ENCODE peak calls at places on chromosome 1, in nine cellular contexts. One of them, this sample, is unnamed.

GRCh38 chr1:28499553-28499952 is 6.3 kb upstream of the RCC1 start:
- DNase-seq in DND-41: no peak
- DNase-seq in breast epithelium: no peak
- DNase-seq in CD4-positive, alpha-beta T cell: no peak
- DNase-seq in caudate nucleus: no peak
- DNase-seq in heart left ventricle: no peak
- DNase-seq in left ventricle myocardium inferior: no peak
- DNase-seq in uterus: no peak
- DNase-seq in K562: no peak
- DNase-seq in this sample: no peak

GRCh38 chr1:84693009-84693408 is 2.7 kb upstream of the SSX2IP start:
- DNase-seq in uterus: no peak
- DNase-seq in left ventricle myocardium inferior: no peak
- DNase-seq in DND-41: peak
- DNase-seq in caudate nucleus: no peak
- DNase-seq in heart left ventricle: no peak
- DNase-seq in breast epithelium: no peak
- DNase-seq in CD4-positive, alpha-beta T cell: no peak
- DNase-seq in K562: no peak
- DNase-seq in this sample: no peak

GRCh38 chr1:205147191-205147590 is 25.4 kb upstream of the RBBP5 start:
- DNase-seq in CD4-positive, alpha-beta T cell: no peak
- DNase-seq in caudate nucleus: no peak
- DNase-seq in K562: no peak
- DNase-seq in uterus: no peak
- DNase-seq in breast epithelium: no peak
- DNase-seq in heart left ventricle: no peak
- DNase-seq in left ventricle myocardium inferior: no peak
- DNase-seq in DND-41: no peak
- DNase-seq in this sample: no peak

GRCh38 chr1:34915521-34915920 is 13.9 kb downstream of the DLGAP3 start:
- DNase-seq in heart left ventricle: no peak
- DNase-seq in CD4-positive, alpha-beta T cell: no peak
- DNase-seq in DND-41: no peak
- DNase-seq in caudate nucleus: no peak
- DNase-seq in uterus: no peak
- DNase-seq in breast epithelium: no peak
- DNase-seq in left ventricle myocardium inferior: no peak
- DNase-seq in K562: no peak
- DNase-seq in this sample: no peak

GRCh38 chr1:40796939-40797667 is 13.5 kb downstream of the KCNQ4 start:
- DNase-seq in breast epithelium: no peak
- DNase-seq in K562: no peak
- DNase-seq in heart left ventricle: peak
- DNase-seq in left ventricle myocardium inferior: peak
- DNase-seq in uterus: no peak
- DNase-seq in CD4-positive, alpha-beta T cell: no peak
- DNase-seq in DND-41: no peak
- DNase-seq in caudate nucleus: no peak
- DNase-seq in this sample: peak

GRCh38 chr1:114756949-114757454 is 782 bp downstream of the CSDE1 start:
- DNase-seq in caudate nucleus: no peak
- DNase-seq in heart left ventricle: peak
- DNase-seq in uterus: peak
- DNase-seq in K562: peak
- DNase-seq in breast epithelium: no peak
- DNase-seq in left ventricle myocardium inferior: peak
- DNase-seq in DND-41: no peak
- DNase-seq in CD4-positive, alpha-beta T cell: no peak
- DNase-seq in this sample: peak

GRCh38 chr1:44721521-44722361 is 9.2 kb downstream of the RNU5D-1 start:
- DNase-seq in caudate nucleus: no peak
- DNase-seq in K562: peak
- DNase-seq in breast epithelium: no peak
- DNase-seq in CD4-positive, alpha-beta T cell: peak
- DNase-seq in uterus: peak
- DNase-seq in left ventricle myocardium inferior: peak
- DNase-seq in DND-41: no peak
- DNase-seq in heart left ventricle: no peak
- DNase-seq in this sample: no peak

GRCh38 chr1:109493227-109493626 is 667 bp upstream of the CYB561D1 start:
- DNase-seq in breast epithelium: no peak
- DNase-seq in CD4-positive, alpha-beta T cell: no peak
- DNase-seq in caudate nucleus: no peak
- DNase-seq in K562: no peak
- DNase-seq in uterus: no peak
- DNase-seq in heart left ventricle: no peak
- DNase-seq in DND-41: no peak
- DNase-seq in left ventricle myocardium inferior: no peak
- DNase-seq in this sample: no peak

GRCh38 chr1:213984387-213985180 is 3.2 kb upstream of the PROX1 start:
- DNase-seq in CD4-positive, alpha-beta T cell: no peak
- DNase-seq in K562: no peak
- DNase-seq in uterus: no peak
- DNase-seq in caudate nucleus: no peak
- DNase-seq in breast epithelium: no peak
- DNase-seq in heart left ventricle: no peak
- DNase-seq in left ventricle myocardium inferior: no peak
- DNase-seq in DND-41: peak
- DNase-seq in this sample: no peak
- H3K27ac ChIP-seq in CD4-positive, alpha-beta T cell: no peak
- H3K27ac ChIP-seq in K562: no peak
- H3K27ac ChIP-seq in uterus: no peak
- H3K27ac ChIP-seq in caudate nucleus: no peak
- H3K27ac ChIP-seq in breast epithelium: no peak
- H3K27ac ChIP-seq in heart left ventricle: no peak
- H3K27ac ChIP-seq in left ventricle myocardium inferior: peak
- H3K27ac ChIP-seq in DND-41: peak
- H3K27ac ChIP-seq in this sample: no peak

GRCh38 chr1:9882296-9882944 is 27.6 kb downstream of the CTNNBIP1 start:
- DNase-seq in caudate nucleus: no peak
- DNase-seq in left ventricle myocardium inferior: no peak
- DNase-seq in DND-41: no peak
- DNase-seq in heart left ventricle: no peak
- DNase-seq in breast epithelium: no peak
- DNase-seq in uterus: no peak
- DNase-seq in K562: no peak
- DNase-seq in CD4-positive, alpha-beta T cell: no peak
- DNase-seq in this sample: no peak
- H3K27ac ChIP-seq in caudate nucleus: no peak
- H3K27ac ChIP-seq in left ventricle myocardium inferior: peak
- H3K27ac ChIP-seq in DND-41: peak
- H3K27ac ChIP-seq in heart left ventricle: peak
- H3K27ac ChIP-seq in breast epithelium: no peak
- H3K27ac ChIP-seq in uterus: no peak
- H3K27ac ChIP-seq in K562: no peak
- H3K27ac ChIP-seq in CD4-positive, alpha-beta T cell: no peak
- H3K27ac ChIP-seq in this sample: no peak

GRCh38 chr1:65554829-65555228 is 134.4 kb downstream of the LEPR start:
- DNase-seq in CD4-positive, alpha-beta T cell: no peak
- DNase-seq in uterus: no peak
- DNase-seq in heart left ventricle: no peak
- DNase-seq in caudate nucleus: no peak
- DNase-seq in K562: peak
- DNase-seq in left ventricle myocardium inferior: no peak
- DNase-seq in DND-41: no peak
- DNase-seq in breast epithelium: no peak
- DNase-seq in this sample: no peak
- H3K27ac ChIP-seq in CD4-positive, alpha-beta T cell: no peak
- H3K27ac ChIP-seq in uterus: no peak
- H3K27ac ChIP-seq in heart left ventricle: no peak
- H3K27ac ChIP-seq in caudate nucleus: no peak
- H3K27ac ChIP-seq in K562: peak
- H3K27ac ChIP-seq in left ventricle myocardium inferior: peak
- H3K27ac ChIP-seq in DND-41: no peak
- H3K27ac ChIP-seq in breast epithelium: no peak
- H3K27ac ChIP-seq in this sample: no peak

GRCh38 chr1:116554924-116555323 is 15.9 kb downstream of the CD58 start:
- DNase-seq in breast epithelium: no peak
- DNase-seq in left ventricle myocardium inferior: no peak
- DNase-seq in heart left ventricle: no peak
- DNase-seq in DND-41: no peak
- DNase-seq in caudate nucleus: no peak
- DNase-seq in uterus: no peak
- DNase-seq in CD4-positive, alpha-beta T cell: no peak
- DNase-seq in K562: no peak
- DNase-seq in this sample: no peak
- H3K27ac ChIP-seq in breast epithelium: no peak
- H3K27ac ChIP-seq in left ventricle myocardium inferior: peak
- H3K27ac ChIP-seq in heart left ventricle: no peak
- H3K27ac ChIP-seq in DND-41: no peak
- H3K27ac ChIP-seq in caudate nucleus: no peak
- H3K27ac ChIP-seq in uterus: no peak
- H3K27ac ChIP-seq in CD4-positive, alpha-beta T cell: no peak
- H3K27ac ChIP-seq in K562: no peak
- H3K27ac ChIP-seq in this sample: no peak

GRCh38 chr1:15706751-15707150 is 22.6 kb downstream of the PLEKHM2 start:
- DNase-seq in uterus: no peak
- DNase-seq in DND-41: no peak
- DNase-seq in K562: no peak
- DNase-seq in caudate nucleus: no peak
- DNase-seq in CD4-positive, alpha-beta T cell: no peak
- DNase-seq in left ventricle myocardium inferior: no peak
- DNase-seq in heart left ventricle: peak
- DNase-seq in breast epithelium: no peak
- DNase-seq in this sample: no peak
- H3K27ac ChIP-seq in uterus: no peak
- H3K27ac ChIP-seq in DND-41: no peak
- H3K27ac ChIP-seq in K562: no peak
- H3K27ac ChIP-seq in caudate nucleus: no peak
- H3K27ac ChIP-seq in CD4-positive, alpha-beta T cell: no peak
- H3K27ac ChIP-seq in left ventricle myocardium inferior: peak
- H3K27ac ChIP-seq in heart left ventricle: peak
- H3K27ac ChIP-seq in breast epithelium: no peak
- H3K27ac ChIP-seq in this sample: no peak

DNA sequence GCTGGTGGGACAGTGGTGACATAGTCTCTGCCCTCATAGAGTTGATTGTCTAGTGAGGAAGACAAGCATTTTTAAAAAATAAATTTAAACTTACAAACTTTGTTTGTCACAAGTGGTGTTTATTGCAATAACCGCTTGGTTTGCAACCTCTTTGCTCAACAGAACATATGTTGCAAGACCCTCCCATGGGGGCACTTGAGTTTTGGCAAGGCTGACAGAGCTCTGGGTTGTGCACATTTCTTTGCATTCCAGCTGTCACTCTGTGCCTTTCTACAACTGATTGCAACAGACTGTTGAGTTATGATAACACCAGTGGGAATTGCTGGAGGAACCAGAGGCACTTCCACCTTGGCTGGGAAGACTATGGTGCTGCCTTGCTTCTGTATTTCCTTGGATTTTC is 58.4 kb downstream of the LAMC2 start:
- DNase-seq in caudate nucleus: no peak
- DNase-seq in K562: no peak
- DNase-seq in breast epithelium: no peak
- DNase-seq in uterus: peak
- DNase-seq in heart left ventricle: peak
- DNase-seq in CD4-positive, alpha-beta T cell: no peak
- DNase-seq in left ventricle myocardium inferior: peak
- DNase-seq in DND-41: no peak
- DNase-seq in this sample: no peak
- H3K27ac ChIP-seq in caudate nucleus: no peak
- H3K27ac ChIP-seq in K562: no peak
- H3K27ac ChIP-seq in breast epithelium: peak
- H3K27ac ChIP-seq in uterus: peak
- H3K27ac ChIP-seq in heart left ventricle: peak
- H3K27ac ChIP-seq in CD4-positive, alpha-beta T cell: no peak
- H3K27ac ChIP-seq in left ventricle myocardium inferior: peak
- H3K27ac ChIP-seq in DND-41: no peak
- H3K27ac ChIP-seq in this sample: no peak

GRCh38 chr1:218357893-218358232 is 12.7 kb downstream of the TGFB2 start:
- DNase-seq in left ventricle myocardium inferior: no peak
- DNase-seq in breast epithelium: no peak
- DNase-seq in uterus: no peak
- DNase-seq in DND-41: no peak
- DNase-seq in caudate nucleus: no peak
- DNase-seq in K562: no peak
- DNase-seq in heart left ventricle: no peak
- DNase-seq in CD4-positive, alpha-beta T cell: no peak
- DNase-seq in this sample: no peak

GRCh38 chr1:218355269-218355668 is 10.1 kb downstream of the TGFB2 start:
- DNase-seq in left ventricle myocardium inferior: no peak
- DNase-seq in heart left ventricle: no peak
- DNase-seq in breast epithelium: no peak
- DNase-seq in DND-41: no peak
- DNase-seq in K562: no peak
- DNase-seq in uterus: no peak
- DNase-seq in caudate nucleus: no peak
- DNase-seq in CD4-positive, alpha-beta T cell: no peak
- DNase-seq in this sample: no peak

GRCh38 chr1:218361298-218362065 is 16.3 kb downstream of the TGFB2 start:
- DNase-seq in DND-41: no peak
- DNase-seq in heart left ventricle: no peak
- DNase-seq in CD4-positive, alpha-beta T cell: no peak
- DNase-seq in uterus: no peak
- DNase-seq in left ventricle myocardium inferior: no peak
- DNase-seq in breast epithelium: no peak
- DNase-seq in caudate nucleus: no peak
- DNase-seq in K562: peak
- DNase-seq in this sample: no peak

GRCh38 chr1:218353656-218354055 is 8.5 kb downstream of the TGFB2 start:
- DNase-seq in left ventricle myocardium inferior: no peak
- DNase-seq in breast epithelium: no peak
- DNase-seq in K562: no peak
- DNase-seq in DND-41: no peak
- DNase-seq in uterus: no peak
- DNase-seq in CD4-positive, alpha-beta T cell: no peak
- DNase-seq in heart left ventricle: no peak
- DNase-seq in caudate nucleus: no peak
- DNase-seq in this sample: no peak

GRCh38 chr1:218357211-218357892 is 12.2 kb downstream of the TGFB2 start:
- DNase-seq in breast epithelium: no peak
- DNase-seq in uterus: no peak
- DNase-seq in CD4-positive, alpha-beta T cell: no peak
- DNase-seq in DND-41: no peak
- DNase-seq in K562: no peak
- DNase-seq in caudate nucleus: no peak
- DNase-seq in heart left ventricle: no peak
- DNase-seq in left ventricle myocardium inferior: no peak
- DNase-seq in this sample: no peak
- H3K27ac ChIP-seq in breast epithelium: peak
- H3K27ac ChIP-seq in uterus: no peak
- H3K27ac ChIP-seq in CD4-positive, alpha-beta T cell: no peak
- H3K27ac ChIP-seq in DND-41: no peak
- H3K27ac ChIP-seq in K562: peak
- H3K27ac ChIP-seq in caudate nucleus: no peak
- H3K27ac ChIP-seq in heart left ventricle: peak
- H3K27ac ChIP-seq in left ventricle myocardium inferior: peak
- H3K27ac ChIP-seq in this sample: peak

This sample was measured in thoracic aorta.